ENCODE peak calls at places on chromosomes 13 and 19, in five cellular contexts. W is T1000, F is iPS DF 6.9, S is GM20000, K is mesenteric fat pad. A is an unnamed sample.

GRCh38 chr13:42894765-42895181 is 97.3 kb downstream of the EPSTI1 start:
- DNase-seq in W (no peak), F (no peak), S (no peak), K (no peak), A (no peak)

GRCh38 chr13:27619711-27620376 is 485 bp downstream of the LNX2 start:
- DNase-seq in W (no peak), F (no peak), S (no peak), K (peak; percentile 90), A (no peak)

GRCh38 chr13:30071890-30072817 is 221.7 kb upstream of the UBL3 start:
- DNase-seq in W (no peak), F (no peak), S (no peak), K (no peak), A (peak; percentile 92)

GRCh38 chr19:18416778-18417249 is 2.4 kb upstream of the SSBP4 start:
- DNase-seq in W (peak; percentile 72), F (no peak), S (peak; percentile 86), K (peak; percentile 97), A (peak; percentile 74)

GRCh38 chr19:41431426-41432386 is 4.5 kb upstream of the B3GNT8 start:
- DNase-seq in W (no peak), F (no peak), S (no peak), K (no peak), A (no peak)

GRCh38 chr13:24280722-24281121 is 28.7 kb upstream of the C1QTNF9 start:
- DNase-seq in W (no peak), F (no peak), S (peak; percentile 57), K (no peak), A (peak; percentile 23)

GRCh38 chr19:47020992-47021496 is 1.4 kb downstream of the NPAS1 start:
- DNase-seq in W (no peak), F (no peak), S (peak; percentile 79), K (no peak), A (no peak)

GRCh38 chr19:5536337-5536894 is 31.3 kb downstream of the TINCR start:
- DNase-seq in W (no peak), F (no peak), S (no peak), K (no peak), A (peak; percentile 84)

GRCh38 chr13:33722216-33722900 is 95.6 kb upstream of the RFC3 start:
- DNase-seq in W (no peak), F (no peak), S (no peak), K (no peak), A (no peak)

GRCh38 chr13:109881961-109882558 is 95.7 kb upstream of the IRS2 start:
- DNase-seq in W (no peak), F (no peak), S (no peak), K (no peak), A (no peak)

A was measured in stomach.